ENCODE peak calls at places on chromosomes 3 and 15, in ten cellular contexts. D is IMR-90; K is NCI-H524; H is T-cell; Y is CD8-positive, alpha-beta memory T cell; N is cerebellum; C is NCI-H748 treated with DMSO at 0.1 percent for 48 hours; G is HuH-7.5; B is left cardiac atrium; V is iPS-NIHi11. L is an unnamed sample.

GRCh38 chr15:59292393-59292792 is 80.3 kb downstream of the MYO1E start:
- DNase-seq in K (no peak), Y (no peak), B (no peak), H (no peak), N (no peak), D (peak), G (no peak), V (no peak), C (no peak), L (no peak)

GRCh38 chr3:128447561-128448013 is 19.1 kb downstream of the DNAJB8 start:
- DNase-seq in Y (no peak), K (no peak), N (no peak), B (no peak), C (no peak), D (no peak), G (no peak), H (peak), V (no peak), L (peak)

GRCh38 chr3:179321585-179322322 is 1.1 kb upstream of the ZNF639 start:
- DNase-seq in H (no peak), Y (no peak), V (peak), C (peak), G (peak), D (peak), K (peak), N (peak), B (no peak), L (peak)

GRCh38 chr3:107269081-107269480 is 108.2 kb upstream of the CCDC54 start:
- DNase-seq in Y (no peak), C (no peak), N (no peak), K (no peak), G (no peak), H (no peak), D (no peak), B (no peak), V (no peak), L (no peak)

GRCh38 chr3:184619348-184619747 is 57.8 kb downstream of the EPHB3 start:
- DNase-seq in V (no peak), H (peak), B (peak), Y (no peak), G (no peak), N (no peak), C (no peak), K (no peak), D (no peak), L (no peak)

GRCh38 chr3:115595611-115596010 is 27.7 kb upstream of the GAP43 start:
- DNase-seq in V (no peak), D (peak), Y (no peak), K (no peak), B (no peak), G (no peak), H (no peak), C (no peak), N (no peak), L (no peak)

GRCh38 chr15:63869371-63870042 is 35.8 kb upstream of the HERC1 start:
- DNase-seq in V (no peak), D (no peak), K (no peak), G (no peak), C (no peak), N (no peak), Y (no peak), B (no peak), H (no peak), L (no peak)

GRCh38 chr3:1190576-1190975 is 97.8 kb downstream of the CNTN6 start:
- DNase-seq in B (no peak), N (no peak), V (no peak), D (no peak), H (no peak), K (no peak), G (no peak), C (no peak), Y (no peak), L (no peak)

GRCh38 chr3:117102441-117102840 is 392.9 kb downstream of the TUSC7 start:
- DNase-seq in Y (no peak), G (no peak), K (no peak), C (no peak), D (peak), B (no peak), V (no peak), H (no peak), N (no peak), L (no peak)

GRCh38 chr3:182244222-182244971 is 532.7 kb downstream of the SOX2 start:
- DNase-seq in N (no peak), V (no peak), D (no peak), Y (no peak), K (no peak), C (no peak), B (no peak), H (no peak), G (no peak), L (no peak)

GRCh38 chr3:193805448-193805847 is 212.4 kb downstream of the OPA1 start:
- DNase-seq in Y (no peak), C (peak), N (no peak), V (peak), D (peak), H (no peak), B (peak), K (peak), G (peak), L (no peak)

GRCh38 chr3:151351216-151351615 is 21.9 kb upstream of the P2RY13 start:
- DNase-seq in H (no peak), B (no peak), K (no peak), D (no peak), G (no peak), Y (no peak), C (no peak), V (no peak), N (no peak), L (no peak)

GRCh38 chr3:178350763-178351162 is 185.5 kb upstream of the KCNMB2 start:
- DNase-seq in H (no peak), N (no peak), B (no peak), D (peak), K (no peak), G (no peak), V (no peak), Y (no peak), C (no peak), L (no peak)

GRCh38 chr3:172903642-172904041 is 153.1 kb downstream of the ECT2 start:
- DNase-seq in N (no peak), C (no peak), Y (no peak), V (no peak), G (no peak), H (no peak), D (no peak), B (no peak), K (no peak), L (no peak)

GRCh38 chr3:23461069-23461468 is 257.9 kb downstream of the UBE2E2 start:
- DNase-seq in V (no peak), B (no peak), N (no peak), G (no peak), D (peak), K (no peak), C (no peak), H (no peak), Y (no peak), L (no peak)

GRCh38 chr3:149648525-149648924 is 9.3 kb downstream of the WWTR1 start:
- DNase-seq in C (no peak), D (no peak), H (no peak), N (no peak), K (no peak), Y (no peak), V (no peak), G (no peak), B (peak), L (no peak)

GRCh38 chr3:14121859-14122258 is 2.8 kb downstream of the CHCHD4 start:
- DNase-seq in Y (no peak), K (no peak), C (no peak), V (no peak), H (no peak), N (no peak), B (no peak), D (no peak), G (no peak), L (no peak)

GRCh38 chr15:37019479-37020433 is 80.6 kb downstream of the MEIS2 start:
- DNase-seq in H (no peak), Y (no peak), V (no peak), N (no peak), D (peak), K (no peak), G (peak), C (no peak), B (no peak), L (no peak)

GRCh38 chr15:89059006-89059405 is 29.2 kb upstream of the ABHD2 start:
- DNase-seq in G (no peak), D (no peak), H (no peak), K (no peak), N (peak), B (no peak), V (no peak), C (no peak), Y (no peak), L (no peak)

GRCh38 chr3:74613566-74613965 is 893 bp downstream of the CNTN3 start:
- DNase-seq in V (no peak), K (no peak), G (peak), D (peak), B (no peak), N (no peak), H (no peak), Y (no peak), C (no peak), L (no peak)

GRCh38 chr3:95280711-95281352 is 1218.0 kb downstream of the NSUN3 start:
- DNase-seq in D (no peak), K (no peak), N (no peak), Y (no peak), V (no peak), H (no peak), G (no peak), C (no peak), B (no peak), L (no peak)

GRCh38 chr3:33067484-33067883 is 29.5 kb downstream of the GLB1 start:
- DNase-seq in G (no peak), K (no peak), B (no peak), C (no peak), Y (no peak), D (peak), V (no peak), H (no peak), N (no peak), L (no peak)

GRCh38 chr15:88738796-88739195 is 64.4 kb upstream of the ACAN start:
- DNase-seq in K (no peak), H (no peak), G (no peak), B (no peak), Y (no peak), C (no peak), D (peak), N (no peak), V (no peak), L (no peak)